ENCODE peak calls at places on chromosomes 11 and 22, in nine cellular contexts. One of them, this sample, is unnamed.
A peak's percentile ranks its signal among the peaks of the same experiment; 100 is the strongest.

GRCh38 chr22:17117890-17118289 is 3.3 kb downstream of the TMEM121B start:
- DNase-seq in stimulated activated CD4-positive, alpha-beta T cell treated with anti-CD3 and anti-CD28 coated beads, Interleukin-2, amount 100 ng/mL, for 48 hours: no peak
- DNase-seq in fibroblast of lung: no peak
- DNase-seq in fibroblast of mammary gland: no peak
- DNase-seq in anterior cingulate cortex: no peak
- DNase-seq in activated CD4-positive, alpha-beta T cell treated with anti-CD3 and anti-CD28 coated beads, Interleukin-2, amount 50 U/mL, for 48 hours: no peak
- DNase-seq in non-pigmented ciliary epithelial cell: no peak
- DNase-seq in activated CD8-positive, alpha-beta memory T cell treated with anti-CD3 and anti-CD28 coated beads, Interleukin-2, amount 10 ng/mL, durations not matched to agents 7 days and 5 days: no peak
- DNase-seq in activated naive CD4-positive, alpha-beta T cell: no peak
- DNase-seq in this sample: no peak

GRCh38 chr22:49305215-49305965 is 522.3 kb downstream of the BRD1 start:
- DNase-seq in stimulated activated CD4-positive, alpha-beta T cell treated with anti-CD3 and anti-CD28 coated beads, Interleukin-2, amount 100 ng/mL, for 48 hours: peak; percentile 68
- DNase-seq in fibroblast of lung: no peak
- DNase-seq in fibroblast of mammary gland: peak; percentile 0
- DNase-seq in anterior cingulate cortex: peak; percentile 45
- DNase-seq in activated CD4-positive, alpha-beta T cell treated with anti-CD3 and anti-CD28 coated beads, Interleukin-2, amount 50 U/mL, for 48 hours: peak; percentile 72
- DNase-seq in non-pigmented ciliary epithelial cell: no peak
- DNase-seq in activated CD8-positive, alpha-beta memory T cell treated with anti-CD3 and anti-CD28 coated beads, Interleukin-2, amount 10 ng/mL, durations not matched to agents 7 days and 5 days: peak; percentile 66
- DNase-seq in activated naive CD4-positive, alpha-beta T cell: peak; percentile 54
- DNase-seq in this sample: no peak

GRCh38 chr11:31645747-31646146 is 136.2 kb downstream of the ELP4 start:
- DNase-seq in stimulated activated CD4-positive, alpha-beta T cell treated with anti-CD3 and anti-CD28 coated beads, Interleukin-2, amount 100 ng/mL, for 48 hours: no peak
- DNase-seq in fibroblast of lung: peak; percentile 85
- DNase-seq in fibroblast of mammary gland: peak; percentile 91
- DNase-seq in anterior cingulate cortex: no peak
- DNase-seq in activated CD4-positive, alpha-beta T cell treated with anti-CD3 and anti-CD28 coated beads, Interleukin-2, amount 50 U/mL, for 48 hours: no peak
- DNase-seq in non-pigmented ciliary epithelial cell: peak; percentile 88
- DNase-seq in activated CD8-positive, alpha-beta memory T cell treated with anti-CD3 and anti-CD28 coated beads, Interleukin-2, amount 10 ng/mL, durations not matched to agents 7 days and 5 days: no peak
- DNase-seq in activated naive CD4-positive, alpha-beta T cell: no peak
- DNase-seq in this sample: peak; percentile 82

GRCh38 chr22:46350646-46351045 is 15.1 kb downstream of the TRMU start:
- DNase-seq in stimulated activated CD4-positive, alpha-beta T cell treated with anti-CD3 and anti-CD28 coated beads, Interleukin-2, amount 100 ng/mL, for 48 hours: no peak
- DNase-seq in fibroblast of lung: no peak
- DNase-seq in fibroblast of mammary gland: no peak
- DNase-seq in anterior cingulate cortex: no peak
- DNase-seq in activated CD4-positive, alpha-beta T cell treated with anti-CD3 and anti-CD28 coated beads, Interleukin-2, amount 50 U/mL, for 48 hours: no peak
- DNase-seq in non-pigmented ciliary epithelial cell: no peak
- DNase-seq in activated CD8-positive, alpha-beta memory T cell treated with anti-CD3 and anti-CD28 coated beads, Interleukin-2, amount 10 ng/mL, durations not matched to agents 7 days and 5 days: no peak
- DNase-seq in activated naive CD4-positive, alpha-beta T cell: no peak
- DNase-seq in this sample: no peak

GRCh38 chr11:65577756-65578109 is 1.9 kb downstream of the EHBP1L1 start:
- DNase-seq in stimulated activated CD4-positive, alpha-beta T cell treated with anti-CD3 and anti-CD28 coated beads, Interleukin-2, amount 100 ng/mL, for 48 hours: no peak
- DNase-seq in fibroblast of lung: no peak
- DNase-seq in fibroblast of mammary gland: no peak
- DNase-seq in anterior cingulate cortex: no peak
- DNase-seq in activated CD4-positive, alpha-beta T cell treated with anti-CD3 and anti-CD28 coated beads, Interleukin-2, amount 50 U/mL, for 48 hours: no peak
- DNase-seq in non-pigmented ciliary epithelial cell: no peak
- DNase-seq in activated CD8-positive, alpha-beta memory T cell treated with anti-CD3 and anti-CD28 coated beads, Interleukin-2, amount 10 ng/mL, durations not matched to agents 7 days and 5 days: no peak
- DNase-seq in activated naive CD4-positive, alpha-beta T cell: no peak
- DNase-seq in this sample: no peak

GRCh38 chr11:120659076-120659475 is 147.5 kb downstream of the GRIK4 start:
- DNase-seq in stimulated activated CD4-positive, alpha-beta T cell treated with anti-CD3 and anti-CD28 coated beads, Interleukin-2, amount 100 ng/mL, for 48 hours: no peak
- DNase-seq in fibroblast of lung: no peak
- DNase-seq in fibroblast of mammary gland: no peak
- DNase-seq in anterior cingulate cortex: no peak
- DNase-seq in activated CD4-positive, alpha-beta T cell treated with anti-CD3 and anti-CD28 coated beads, Interleukin-2, amount 50 U/mL, for 48 hours: no peak
- DNase-seq in non-pigmented ciliary epithelial cell: no peak
- DNase-seq in activated CD8-positive, alpha-beta memory T cell treated with anti-CD3 and anti-CD28 coated beads, Interleukin-2, amount 10 ng/mL, durations not matched to agents 7 days and 5 days: no peak
- DNase-seq in activated naive CD4-positive, alpha-beta T cell: no peak
- DNase-seq in this sample: no peak

GRCh38 chr11:59555601-59556114 is 44.3 kb downstream of the OR4D9 start:
- DNase-seq in stimulated activated CD4-positive, alpha-beta T cell treated with anti-CD3 and anti-CD28 coated beads, Interleukin-2, amount 100 ng/mL, for 48 hours: no peak
- DNase-seq in fibroblast of lung: no peak
- DNase-seq in fibroblast of mammary gland: no peak
- DNase-seq in anterior cingulate cortex: no peak
- DNase-seq in activated CD4-positive, alpha-beta T cell treated with anti-CD3 and anti-CD28 coated beads, Interleukin-2, amount 50 U/mL, for 48 hours: no peak
- DNase-seq in non-pigmented ciliary epithelial cell: no peak
- DNase-seq in activated CD8-positive, alpha-beta memory T cell treated with anti-CD3 and anti-CD28 coated beads, Interleukin-2, amount 10 ng/mL, durations not matched to agents 7 days and 5 days: no peak
- DNase-seq in activated naive CD4-positive, alpha-beta T cell: no peak
- DNase-seq in this sample: peak; percentile 16

GRCh38 chr22:30822216-30823014 is 127.7 kb downstream of the OSBP2 start:
- DNase-seq in stimulated activated CD4-positive, alpha-beta T cell treated with anti-CD3 and anti-CD28 coated beads, Interleukin-2, amount 100 ng/mL, for 48 hours: no peak
- DNase-seq in fibroblast of lung: no peak
- DNase-seq in fibroblast of mammary gland: no peak
- DNase-seq in anterior cingulate cortex: no peak
- DNase-seq in activated CD4-positive, alpha-beta T cell treated with anti-CD3 and anti-CD28 coated beads, Interleukin-2, amount 50 U/mL, for 48 hours: no peak
- DNase-seq in non-pigmented ciliary epithelial cell: no peak
- DNase-seq in activated CD8-positive, alpha-beta memory T cell treated with anti-CD3 and anti-CD28 coated beads, Interleukin-2, amount 10 ng/mL, durations not matched to agents 7 days and 5 days: no peak
- DNase-seq in activated naive CD4-positive, alpha-beta T cell: no peak
- DNase-seq in this sample: no peak

GRCh38 chr11:30586251-30587144 is at the start of gene MPPED2:
- DNase-seq in stimulated activated CD4-positive, alpha-beta T cell treated with anti-CD3 and anti-CD28 coated beads, Interleukin-2, amount 100 ng/mL, for 48 hours: no peak
- DNase-seq in fibroblast of lung: no peak
- DNase-seq in fibroblast of mammary gland: no peak
- DNase-seq in anterior cingulate cortex: no peak
- DNase-seq in activated CD4-positive, alpha-beta T cell treated with anti-CD3 and anti-CD28 coated beads, Interleukin-2, amount 50 U/mL, for 48 hours: no peak
- DNase-seq in non-pigmented ciliary epithelial cell: no peak
- DNase-seq in activated CD8-positive, alpha-beta memory T cell treated with anti-CD3 and anti-CD28 coated beads, Interleukin-2, amount 10 ng/mL, durations not matched to agents 7 days and 5 days: no peak
- DNase-seq in activated naive CD4-positive, alpha-beta T cell: no peak
- DNase-seq in this sample: no peak

GRCh38 chr11:112216591-112217105 is 9.6 kb upstream of the PTS start:
- DNase-seq in stimulated activated CD4-positive, alpha-beta T cell treated with anti-CD3 and anti-CD28 coated beads, Interleukin-2, amount 100 ng/mL, for 48 hours: no peak
- DNase-seq in fibroblast of lung: peak; percentile 86
- DNase-seq in fibroblast of mammary gland: peak; percentile 25
- DNase-seq in anterior cingulate cortex: no peak
- DNase-seq in activated CD4-positive, alpha-beta T cell treated with anti-CD3 and anti-CD28 coated beads, Interleukin-2, amount 50 U/mL, for 48 hours: no peak
- DNase-seq in non-pigmented ciliary epithelial cell: no peak
- DNase-seq in activated CD8-positive, alpha-beta memory T cell treated with anti-CD3 and anti-CD28 coated beads, Interleukin-2, amount 10 ng/mL, durations not matched to agents 7 days and 5 days: no peak
- DNase-seq in activated naive CD4-positive, alpha-beta T cell: no peak
- DNase-seq in this sample: no peak

GRCh38 chr11:69660001-69660500 is 15.1 kb downstream of the LTO1 start:
- DNase-seq in stimulated activated CD4-positive, alpha-beta T cell treated with anti-CD3 and anti-CD28 coated beads, Interleukin-2, amount 100 ng/mL, for 48 hours: no peak
- DNase-seq in fibroblast of lung: no peak
- DNase-seq in fibroblast of mammary gland: no peak
- DNase-seq in anterior cingulate cortex: no peak
- DNase-seq in activated CD4-positive, alpha-beta T cell treated with anti-CD3 and anti-CD28 coated beads, Interleukin-2, amount 50 U/mL, for 48 hours: no peak
- DNase-seq in non-pigmented ciliary epithelial cell: no peak
- DNase-seq in activated CD8-positive, alpha-beta memory T cell treated with anti-CD3 and anti-CD28 coated beads, Interleukin-2, amount 10 ng/mL, durations not matched to agents 7 days and 5 days: no peak
- DNase-seq in activated naive CD4-positive, alpha-beta T cell: no peak
- DNase-seq in this sample: no peak

GRCh38 chr11:108223449-108224149 is 732 bp downstream of the ATM start:
- DNase-seq in stimulated activated CD4-positive, alpha-beta T cell treated with anti-CD3 and anti-CD28 coated beads, Interleukin-2, amount 100 ng/mL, for 48 hours: no peak
- DNase-seq in fibroblast of lung: peak; percentile 12
- DNase-seq in fibroblast of mammary gland: peak; percentile 32
- DNase-seq in anterior cingulate cortex: no peak
- DNase-seq in activated CD4-positive, alpha-beta T cell treated with anti-CD3 and anti-CD28 coated beads, Interleukin-2, amount 50 U/mL, for 48 hours: no peak
- DNase-seq in non-pigmented ciliary epithelial cell: no peak
- DNase-seq in activated CD8-positive, alpha-beta memory T cell treated with anti-CD3 and anti-CD28 coated beads, Interleukin-2, amount 10 ng/mL, durations not matched to agents 7 days and 5 days: peak; percentile 57
- DNase-seq in activated naive CD4-positive, alpha-beta T cell: no peak
- DNase-seq in this sample: peak; percentile 5

GRCh38 chr22:41668971-41669911 is 19.4 kb downstream of the SNU13 start:
- DNase-seq in stimulated activated CD4-positive, alpha-beta T cell treated with anti-CD3 and anti-CD28 coated beads, Interleukin-2, amount 100 ng/mL, for 48 hours: no peak
- DNase-seq in fibroblast of lung: peak; percentile 64
- DNase-seq in fibroblast of mammary gland: peak; percentile 81
- DNase-seq in anterior cingulate cortex: no peak
- DNase-seq in activated CD4-positive, alpha-beta T cell treated with anti-CD3 and anti-CD28 coated beads, Interleukin-2, amount 50 U/mL, for 48 hours: no peak
- DNase-seq in non-pigmented ciliary epithelial cell: peak; percentile 37
- DNase-seq in activated CD8-positive, alpha-beta memory T cell treated with anti-CD3 and anti-CD28 coated beads, Interleukin-2, amount 10 ng/mL, durations not matched to agents 7 days and 5 days: no peak
- DNase-seq in activated naive CD4-positive, alpha-beta T cell: no peak
- DNase-seq in this sample: peak; percentile 73

GRCh38 chr11:7077101-7077500 is 11.7 kb upstream of the RBMXL2 start:
- DNase-seq in stimulated activated CD4-positive, alpha-beta T cell treated with anti-CD3 and anti-CD28 coated beads, Interleukin-2, amount 100 ng/mL, for 48 hours: no peak
- DNase-seq in fibroblast of lung: no peak
- DNase-seq in fibroblast of mammary gland: no peak
- DNase-seq in anterior cingulate cortex: no peak
- DNase-seq in activated CD4-positive, alpha-beta T cell treated with anti-CD3 and anti-CD28 coated beads, Interleukin-2, amount 50 U/mL, for 48 hours: no peak
- DNase-seq in non-pigmented ciliary epithelial cell: no peak
- DNase-seq in activated CD8-positive, alpha-beta memory T cell treated with anti-CD3 and anti-CD28 coated beads, Interleukin-2, amount 10 ng/mL, durations not matched to agents 7 days and 5 days: no peak
- DNase-seq in activated naive CD4-positive, alpha-beta T cell: no peak
- DNase-seq in this sample: no peak

This sample was measured in brain microvascular endothelial cell.